ENCODE peak calls at places on chromosome 22, in ten cellular contexts. One of them, this sample, is unnamed.

GRCh38 chr22:20434264-20434751 is 3.3 kb downstream of the SCARF2 start:
- DNase-seq in sigmoid colon: peak
- DNase-seq in breast epithelium: no peak
- DNase-seq in K562: no peak
- DNase-seq in Panc1: no peak
- DNase-seq in GM23338: no peak
- DNase-seq in SK-N-SH: no peak
- DNase-seq in stomach: no peak
- DNase-seq in HepG2: no peak
- DNase-seq in endothelial cell of umbilical vein: no peak
- DNase-seq in this sample: peak

GRCh38 chr22:42065408-42066132 is 5.0 kb downstream of the NAGA start:
- DNase-seq in GM23338: peak
- DNase-seq in K562: no peak
- DNase-seq in SK-N-SH: no peak
- DNase-seq in stomach: no peak
- DNase-seq in Panc1: no peak
- DNase-seq in endothelial cell of umbilical vein: no peak
- DNase-seq in sigmoid colon: no peak
- DNase-seq in HepG2: no peak
- DNase-seq in breast epithelium: no peak
- DNase-seq in this sample: no peak

GRCh38 chr22:23183107-23183698 is 2.9 kb downstream of the BCR start:
- DNase-seq in SK-N-SH: peak
- DNase-seq in GM23338: peak
- DNase-seq in stomach: peak
- DNase-seq in HepG2: peak
- DNase-seq in sigmoid colon: no peak
- DNase-seq in K562: peak
- DNase-seq in breast epithelium: no peak
- DNase-seq in Panc1: no peak
- DNase-seq in endothelial cell of umbilical vein: peak
- DNase-seq in this sample: peak

GRCh38 chr22:23109079-23109347 is 32.8 kb downstream of the RSPH14 start:
- DNase-seq in HepG2: no peak
- DNase-seq in Panc1: no peak
- DNase-seq in SK-N-SH: no peak
- DNase-seq in GM23338: no peak
- DNase-seq in sigmoid colon: no peak
- DNase-seq in K562: no peak
- DNase-seq in endothelial cell of umbilical vein: no peak
- DNase-seq in breast epithelium: no peak
- DNase-seq in stomach: no peak
- DNase-seq in this sample: peak

GRCh38 chr22:19887251-19887985 is 32.7 kb upstream of the GNB1L start:
- DNase-seq in Panc1: no peak
- DNase-seq in breast epithelium: no peak
- DNase-seq in K562: no peak
- DNase-seq in stomach: no peak
- DNase-seq in HepG2: no peak
- DNase-seq in GM23338: no peak
- DNase-seq in SK-N-SH: no peak
- DNase-seq in sigmoid colon: no peak
- DNase-seq in endothelial cell of umbilical vein: no peak
- DNase-seq in this sample: no peak

GRCh38 chr22:30290679-30291333 is 1.5 kb upstream of the CASTOR1 start:
- DNase-seq in SK-N-SH: peak
- DNase-seq in K562: no peak
- DNase-seq in stomach: peak
- DNase-seq in endothelial cell of umbilical vein: peak
- DNase-seq in GM23338: peak
- DNase-seq in sigmoid colon: peak
- DNase-seq in Panc1: no peak
- DNase-seq in HepG2: peak
- DNase-seq in breast epithelium: peak
- DNase-seq in this sample: no peak

GRCh38 chr22:29663230-29663826 is 56.5 kb upstream of the CABP7 start:
- DNase-seq in endothelial cell of umbilical vein: no peak
- DNase-seq in HepG2: no peak
- DNase-seq in GM23338: no peak
- DNase-seq in K562: no peak
- DNase-seq in sigmoid colon: no peak
- DNase-seq in stomach: no peak
- DNase-seq in breast epithelium: no peak
- DNase-seq in SK-N-SH: no peak
- DNase-seq in Panc1: no peak
- DNase-seq in this sample: no peak

GRCh38 chr22:30459206-30460052 is 12.4 kb downstream of the SEC14L3 start:
- DNase-seq in K562: no peak
- DNase-seq in stomach: no peak
- DNase-seq in HepG2: peak
- DNase-seq in SK-N-SH: no peak
- DNase-seq in Panc1: no peak
- DNase-seq in GM23338: peak
- DNase-seq in sigmoid colon: no peak
- DNase-seq in breast epithelium: no peak
- DNase-seq in endothelial cell of umbilical vein: no peak
- DNase-seq in this sample: no peak

GRCh38 chr22:22702159-22702873 is 57.9 kb downstream of the GGTLC2 start:
- DNase-seq in SK-N-SH: no peak
- DNase-seq in sigmoid colon: no peak
- DNase-seq in HepG2: no peak
- DNase-seq in GM23338: peak
- DNase-seq in stomach: no peak
- DNase-seq in breast epithelium: no peak
- DNase-seq in endothelial cell of umbilical vein: no peak
- DNase-seq in Panc1: no peak
- DNase-seq in K562: no peak
- DNase-seq in this sample: no peak

GRCh38 chr22:50577697-50577986 is 585 bp downstream of the CPT1B start:
- DNase-seq in sigmoid colon: no peak
- DNase-seq in K562: no peak
- DNase-seq in breast epithelium: no peak
- DNase-seq in HepG2: no peak
- DNase-seq in SK-N-SH: no peak
- DNase-seq in GM23338: peak
- DNase-seq in Panc1: no peak
- DNase-seq in endothelial cell of umbilical vein: no peak
- DNase-seq in stomach: no peak
- DNase-seq in this sample: no peak

GRCh38 chr22:50574383-50574755 is 3.9 kb downstream of the CPT1B start:
- DNase-seq in sigmoid colon: no peak
- DNase-seq in HepG2: no peak
- DNase-seq in GM23338: no peak
- DNase-seq in K562: no peak
- DNase-seq in SK-N-SH: no peak
- DNase-seq in stomach: no peak
- DNase-seq in breast epithelium: no peak
- DNase-seq in endothelial cell of umbilical vein: no peak
- DNase-seq in Panc1: no peak
- DNase-seq in this sample: no peak

GRCh38 chr22:50576806-50577696 is 1.2 kb downstream of the CPT1B start:
- DNase-seq in GM23338: no peak
- DNase-seq in breast epithelium: no peak
- DNase-seq in HepG2: no peak
- DNase-seq in stomach: no peak
- DNase-seq in endothelial cell of umbilical vein: no peak
- DNase-seq in sigmoid colon: no peak
- DNase-seq in Panc1: no peak
- DNase-seq in SK-N-SH: no peak
- DNase-seq in K562: no peak
- DNase-seq in this sample: no peak

GRCh38 chr22:50575426-50575941 is 2.7 kb downstream of the CPT1B start:
- DNase-seq in Panc1: no peak
- DNase-seq in breast epithelium: no peak
- DNase-seq in stomach: no peak
- DNase-seq in K562: no peak
- DNase-seq in endothelial cell of umbilical vein: no peak
- DNase-seq in HepG2: no peak
- DNase-seq in GM23338: no peak
- DNase-seq in sigmoid colon: no peak
- DNase-seq in SK-N-SH: no peak
- DNase-seq in this sample: no peak

DNA sequence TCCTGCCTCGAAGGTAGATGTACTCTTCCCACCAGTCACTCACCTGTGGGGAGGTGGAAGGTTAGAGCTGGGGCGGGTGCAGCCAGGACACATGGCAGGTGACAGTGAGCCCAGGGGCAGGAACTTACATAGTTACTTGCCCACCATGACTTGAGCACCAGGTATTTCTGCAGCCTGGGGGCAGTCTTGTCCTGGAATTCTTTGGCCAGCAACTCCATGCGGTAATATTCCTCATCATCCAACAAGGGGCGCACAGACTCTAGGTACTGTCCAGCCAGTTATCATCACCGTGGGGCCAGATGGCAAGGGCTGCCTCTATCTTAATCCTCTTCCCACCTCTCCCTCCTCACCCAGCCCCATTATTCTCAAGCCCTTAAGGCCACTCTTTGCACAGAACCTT is 2.2 kb downstream of the CPT1B start:
- DNase-seq in stomach: no peak
- DNase-seq in K562: peak
- DNase-seq in breast epithelium: no peak
- DNase-seq in SK-N-SH: peak
- DNase-seq in Panc1: no peak
- DNase-seq in GM23338: peak
- DNase-seq in HepG2: peak
- DNase-seq in sigmoid colon: no peak
- DNase-seq in endothelial cell of umbilical vein: peak
- DNase-seq in this sample: no peak
- TF ChIP-seq CTCF in stomach: no peak
- TF ChIP-seq CTCF in K562: peak
- TF ChIP-seq CTCF in breast epithelium: no peak
- TF ChIP-seq CTCF in SK-N-SH: peak
- TF ChIP-seq CTCF in Panc1: no peak
- TF ChIP-seq CTCF in GM23338: peak
- TF ChIP-seq CTCF in HepG2: peak
- TF ChIP-seq CTCF in sigmoid colon: no peak
- TF ChIP-seq CTCF in endothelial cell of umbilical vein: peak
- TF ChIP-seq CTCF in this sample: no peak

GRCh38 chr22:46830001-46830715 is 67.7 kb downstream of the TBC1D22A start:
- DNase-seq in Panc1: no peak
- DNase-seq in K562: no peak
- DNase-seq in breast epithelium: no peak
- DNase-seq in HepG2: no peak
- DNase-seq in endothelial cell of umbilical vein: peak
- DNase-seq in GM23338: no peak
- DNase-seq in SK-N-SH: peak
- DNase-seq in stomach: peak
- DNase-seq in sigmoid colon: peak
- DNase-seq in this sample: no peak
- TF ChIP-seq POLR2AphosphoS5 in Panc1: no peak
- TF ChIP-seq POLR2AphosphoS5 in K562: no peak
- TF ChIP-seq POLR2AphosphoS5 in breast epithelium: no peak
- TF ChIP-seq POLR2AphosphoS5 in HepG2: no peak
- TF ChIP-seq POLR2AphosphoS5 in endothelial cell of umbilical vein: no peak
- TF ChIP-seq POLR2AphosphoS5 in GM23338: no peak
- TF ChIP-seq POLR2AphosphoS5 in SK-N-SH: peak
- TF ChIP-seq POLR2AphosphoS5 in stomach: no peak
- TF ChIP-seq POLR2AphosphoS5 in sigmoid colon: peak
- TF ChIP-seq POLR2AphosphoS5 in this sample: no peak

DNA sequence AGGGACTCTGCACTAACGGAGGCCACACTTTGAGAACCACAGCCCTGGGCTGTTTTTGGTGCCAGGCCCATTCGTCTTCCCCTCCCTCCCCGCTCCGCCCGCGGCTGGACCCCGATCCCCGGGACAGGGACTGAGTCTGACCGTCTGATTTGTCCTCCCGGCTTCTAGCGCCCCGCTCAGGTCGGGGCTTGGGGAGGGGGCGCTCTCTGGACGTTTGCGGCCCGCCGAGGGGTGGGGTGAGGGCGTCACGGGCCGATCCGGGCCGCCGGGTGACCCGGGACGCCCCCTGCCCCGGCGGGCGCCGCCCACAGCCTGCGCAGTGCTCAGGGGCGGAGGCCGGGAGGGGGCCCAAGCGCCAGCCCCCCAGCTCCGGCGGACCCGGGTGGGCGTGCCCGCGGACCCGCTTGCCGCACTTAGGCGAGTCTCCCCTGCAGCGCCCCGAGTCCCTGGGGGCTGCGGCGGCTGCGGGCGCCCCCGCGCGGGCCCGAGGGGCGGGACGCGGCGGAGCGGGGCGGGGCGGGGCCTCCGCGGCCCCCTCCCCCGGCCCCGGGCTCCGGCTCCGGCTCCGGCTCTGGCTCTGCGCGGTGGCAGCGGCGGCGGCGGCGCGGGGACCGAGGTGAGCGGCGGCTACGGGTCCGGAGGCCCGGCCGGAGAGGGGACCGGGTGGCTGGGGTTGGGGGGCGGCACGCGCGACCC is 33.7 kb upstream of the PRR5 start:
- DNase-seq in HepG2: no peak
- DNase-seq in endothelial cell of umbilical vein: no peak
- DNase-seq in sigmoid colon: peak
- DNase-seq in GM23338: peak
- DNase-seq in K562: peak
- DNase-seq in SK-N-SH: peak
- DNase-seq in stomach: no peak
- DNase-seq in Panc1: no peak
- DNase-seq in breast epithelium: no peak
- DNase-seq in this sample: no peak
- TF ChIP-seq CTCF in HepG2: no peak
- TF ChIP-seq CTCF in endothelial cell of umbilical vein: no peak
- TF ChIP-seq CTCF in sigmoid colon: no peak
- TF ChIP-seq CTCF in GM23338: peak
- TF ChIP-seq CTCF in K562: no peak
- TF ChIP-seq CTCF in SK-N-SH: peak
- TF ChIP-seq CTCF in stomach: no peak
- TF ChIP-seq CTCF in Panc1: no peak
- TF ChIP-seq CTCF in breast epithelium: no peak
- TF ChIP-seq CTCF in this sample: no peak

GRCh38 chr22:27437570-27437969 is 364.0 kb downstream of the MN1 start:
- DNase-seq in SK-N-SH: no peak
- DNase-seq in endothelial cell of umbilical vein: no peak
- DNase-seq in HepG2: no peak
- DNase-seq in breast epithelium: no peak
- DNase-seq in GM23338: no peak
- DNase-seq in sigmoid colon: no peak
- DNase-seq in stomach: no peak
- DNase-seq in Panc1: no peak
- DNase-seq in K562: no peak
- DNase-seq in this sample: no peak

GRCh38 chr22:27436591-27436990 is 365.0 kb downstream of the MN1 start:
- DNase-seq in stomach: no peak
- DNase-seq in HepG2: no peak
- DNase-seq in GM23338: no peak
- DNase-seq in K562: no peak
- DNase-seq in breast epithelium: no peak
- DNase-seq in sigmoid colon: no peak
- DNase-seq in Panc1: no peak
- DNase-seq in SK-N-SH: no peak
- DNase-seq in endothelial cell of umbilical vein: no peak
- DNase-seq in this sample: no peak

GRCh38 chr22:27439131-27439530 is 362.4 kb downstream of the MN1 start:
- DNase-seq in endothelial cell of umbilical vein: no peak
- DNase-seq in Panc1: no peak
- DNase-seq in SK-N-SH: no peak
- DNase-seq in HepG2: no peak
- DNase-seq in stomach: no peak
- DNase-seq in GM23338: no peak
- DNase-seq in K562: no peak
- DNase-seq in sigmoid colon: no peak
- DNase-seq in breast epithelium: no peak
- DNase-seq in this sample: no peak

GRCh38 chr22:27435839-27436581 is 365.5 kb downstream of the MN1 start:
- DNase-seq in K562: no peak
- DNase-seq in GM23338: peak
- DNase-seq in breast epithelium: no peak
- DNase-seq in Panc1: no peak
- DNase-seq in SK-N-SH: peak
- DNase-seq in stomach: no peak
- DNase-seq in endothelial cell of umbilical vein: peak
- DNase-seq in sigmoid colon: peak
- DNase-seq in HepG2: no peak
- DNase-seq in this sample: peak

GRCh38 chr22:27438271-27438980 is 363.1 kb downstream of the MN1 start:
- DNase-seq in GM23338: no peak
- DNase-seq in stomach: peak
- DNase-seq in K562: no peak
- DNase-seq in Panc1: no peak
- DNase-seq in SK-N-SH: peak
- DNase-seq in breast epithelium: no peak
- DNase-seq in sigmoid colon: peak
- DNase-seq in HepG2: no peak
- DNase-seq in endothelial cell of umbilical vein: no peak
- DNase-seq in this sample: no peak
- TF ChIP-seq POLR2AphosphoS5 in GM23338: no peak
- TF ChIP-seq POLR2AphosphoS5 in stomach: no peak
- TF ChIP-seq POLR2AphosphoS5 in K562: no peak
- TF ChIP-seq POLR2AphosphoS5 in Panc1: no peak
- TF ChIP-seq POLR2AphosphoS5 in SK-N-SH: no peak
- TF ChIP-seq POLR2AphosphoS5 in breast epithelium: no peak
- TF ChIP-seq POLR2AphosphoS5 in sigmoid colon: no peak
- TF ChIP-seq POLR2AphosphoS5 in HepG2: no peak
- TF ChIP-seq POLR2AphosphoS5 in endothelial cell of umbilical vein: no peak
- TF ChIP-seq POLR2AphosphoS5 in this sample: no peak